ENCODE peak calls at places on chromosomes 6 and 20, in six cellular contexts. F is heart left ventricle; Q is MM.1S; L is bronchial epithelial cell; J is CD8-positive, alpha-beta T cell; K is colonic mucosa. V is an unnamed sample.

GRCh38 chr6:160979063-160979708 is 12.4 kb upstream of the MAP3K4 start:
- DNase-seq in Q (no peak), J (no peak), K (no peak), F (no peak), L (no peak), V (peak)

GRCh38 chr6:35258336-35258735 is 1.2 kb upstream of the ZNF76 start:
- DNase-seq in J (no peak), L (no peak), F (no peak), K (no peak), Q (no peak), V (no peak)

GRCh38 chr6:117559299-117559698 is 43.0 kb downstream of the GOPC start:
- DNase-seq in L (peak), J (no peak), Q (no peak), F (no peak), K (no peak), V (no peak)

GRCh38 chr6:26086214-26086613 is 1.0 kb upstream of the HFE start:
- DNase-seq in F (no peak), Q (no peak), K (no peak), J (peak), L (no peak), V (no peak)

GRCh38 chr6:160081398-160081797 is 40.2 kb upstream of the SLC22A1 start:
- DNase-seq in K (no peak), Q (no peak), J (no peak), L (no peak), F (no peak), V (no peak)

GRCh38 chr6:75775219-75775618 is 26.2 kb downstream of the MYO6 start:
- DNase-seq in Q (no peak), F (peak), J (no peak), L (no peak), K (no peak), V (peak)

GRCh38 chr6:37029249-37029959 is 23.9 kb downstream of the FGD2 start:
- DNase-seq in Q (peak), J (peak), L (peak), K (peak), F (peak), V (peak)

GRCh38 chr20:10511507-10512231 is 76.6 kb downstream of the SLX4IP start:
- DNase-seq in J (peak), F (peak), Q (peak), L (peak), K (peak), V (peak)

GRCh38 chr20:60627751-60628565 is 624.1 kb upstream of the CDH4 start:
- DNase-seq in F (no peak), L (no peak), Q (no peak), K (no peak), J (no peak), V (no peak)

GRCh38 chr6:84449220-84449619 is 221.8 kb upstream of the CEP162 start:
- DNase-seq in J (no peak), F (no peak), K (no peak), L (no peak), Q (no peak), V (peak)

GRCh38 chr20:23200914-23201313 is 114.8 kb upstream of the CD93 start:
- DNase-seq in F (peak), Q (no peak), L (peak), J (no peak), K (peak), V (peak)
- TF ChIP-seq CTCF in F (peak), Q (peak), L (peak), J (no peak), K (peak), V (peak)

DNA sequence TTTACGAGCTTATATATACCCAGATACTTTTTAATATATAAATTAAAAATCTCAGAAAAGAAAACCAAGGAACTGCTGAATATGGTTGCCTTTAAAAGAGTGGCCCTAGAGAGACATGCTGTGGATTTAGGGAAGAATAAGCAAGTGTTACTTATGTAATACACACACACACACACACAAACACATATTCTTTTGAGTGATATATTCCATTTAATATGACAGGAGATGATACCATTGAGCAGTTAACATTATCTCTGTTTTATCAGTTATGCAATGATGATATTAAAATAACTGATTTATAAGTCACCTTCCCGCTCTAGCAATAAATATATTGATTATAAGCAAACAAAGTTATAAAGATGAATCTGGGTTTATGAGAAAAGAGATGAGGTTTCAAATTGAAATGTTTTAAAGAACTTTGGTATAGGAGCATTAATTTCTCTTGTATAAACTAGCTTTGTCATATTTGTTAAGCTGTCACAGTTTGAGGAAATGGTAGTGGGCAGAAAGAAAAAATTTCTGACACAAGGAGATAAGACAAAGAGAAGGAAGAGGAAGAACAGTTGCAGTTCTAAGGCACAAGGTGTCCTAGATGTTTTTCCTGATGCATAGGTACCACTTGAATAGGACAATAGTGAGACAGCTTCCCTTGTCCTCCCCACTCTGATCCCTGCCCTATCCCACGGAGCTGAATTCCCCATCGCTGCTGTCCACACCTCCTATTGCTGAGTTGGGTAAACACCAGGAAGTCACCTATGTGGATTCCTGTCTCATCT is 26.4 kb downstream of the GPX5 start:
- DNase-seq in F (no peak), L (no peak), J (no peak), Q (no peak), K (no peak), V (no peak)
- H3K4me3 ChIP-seq in F (no peak), L (no peak), J (no peak), Q (no peak), K (no peak), V (no peak)

GRCh38 chr20:57592263-57593092 is 27.7 kb downstream of the ZBP1 start:
- DNase-seq in K (no peak), F (no peak), Q (no peak), L (no peak), J (no peak), V (no peak)

GRCh38 chr20:57593134-57593886 is 26.9 kb downstream of the ZBP1 start:
- DNase-seq in Q (no peak), F (no peak), K (peak), L (no peak), J (no peak), V (no peak)

GRCh38 chr20:57596358-57596757 is 23.9 kb downstream of the ZBP1 start:
- DNase-seq in L (no peak), F (no peak), K (no peak), Q (no peak), J (no peak), V (no peak)

GRCh38 chr20:57595041-57596030 is 24.9 kb downstream of the ZBP1 start:
- DNase-seq in J (no peak), L (no peak), K (no peak), F (no peak), Q (no peak), V (no peak)

GRCh38 chr20:57594092-57594911 is 25.9 kb downstream of the ZBP1 start:
- DNase-seq in F (no peak), K (no peak), J (peak), L (no peak), Q (peak), V (peak)
- TF ChIP-seq CTCF in F (peak), K (peak), J (peak), L (peak), Q (peak), V (peak)

GRCh38 chr6:151753581-151753980 is 53.9 kb upstream of the ESR1 start:
- DNase-seq in Q (no peak), K (no peak), L (no peak), F (no peak), J (no peak), V (no peak)
- H3K4me3 ChIP-seq in Q (no peak), K (no peak), L (no peak), F (no peak), J (no peak), V (no peak)

DNA sequence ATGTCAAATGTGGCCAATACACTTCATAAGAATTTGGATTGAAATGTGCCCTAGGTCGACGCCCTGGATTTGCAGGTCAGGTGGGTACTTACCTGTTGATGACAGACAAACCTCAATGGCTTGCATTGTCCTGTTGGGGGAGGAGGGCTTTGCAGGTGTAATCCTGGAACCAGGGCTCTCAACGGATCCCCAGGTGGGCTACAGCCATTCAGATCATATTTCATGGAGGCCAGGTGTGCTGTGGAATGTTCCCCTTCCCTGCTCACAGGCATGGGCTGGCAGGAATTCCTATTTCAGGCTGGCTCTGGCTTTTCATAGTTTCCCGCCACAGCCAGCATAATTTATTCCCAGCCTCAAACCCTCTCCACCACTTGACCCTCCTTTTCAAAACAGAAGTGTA is 254.7 kb downstream of the SMOC2 start:
- DNase-seq in K (no peak), J (no peak), L (no peak), Q (no peak), F (no peak), V (no peak)
- TF ChIP-seq CTCF in K (no peak), J (no peak), L (no peak), Q (no peak), F (no peak), V (no peak)

DNA sequence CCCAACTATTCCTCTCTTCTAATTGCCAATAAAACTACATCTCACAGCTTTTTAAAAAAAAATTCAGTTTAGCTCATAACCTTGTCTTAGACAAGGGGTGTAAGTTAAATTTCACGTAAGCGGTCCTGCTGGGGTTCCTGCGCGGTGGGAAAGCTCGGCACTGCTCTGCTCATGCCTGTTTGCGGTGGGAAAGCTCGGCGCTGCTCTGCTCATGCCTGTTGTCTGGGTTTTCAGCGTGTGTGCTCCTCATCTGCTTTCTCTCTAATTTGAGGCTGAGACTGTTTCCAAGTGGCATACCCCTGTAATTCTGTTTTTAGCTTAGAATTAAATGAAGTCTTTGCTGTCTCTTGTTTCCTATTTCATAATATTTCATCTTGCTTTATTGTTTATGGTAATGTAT is 18.6 kb downstream of the ARID1B start:
- DNase-seq in L (no peak), K (no peak), Q (no peak), J (no peak), F (peak), V (no peak)
- H3K4me3 ChIP-seq in L (no peak), K (no peak), Q (no peak), J (no peak), F (peak), V (peak)

GRCh38 chr20:1211954-1212497 is 8.8 kb downstream of the C20orf202 start:
- DNase-seq in L (no peak), F (no peak), K (no peak), J (no peak), Q (no peak), V (no peak)
- TF ChIP-seq CTCF in L (no peak), F (no peak), K (no peak), J (no peak), Q (no peak), V (no peak)

GRCh38 chr20:2162823-2163166 is 61.2 kb downstream of the STK35 start:
- DNase-seq in K (no peak), Q (no peak), J (no peak), L (no peak), F (no peak), V (no peak)
- H3K4me3 ChIP-seq in K (no peak), Q (no peak), J (no peak), L (no peak), F (no peak), V (no peak)

DNA sequence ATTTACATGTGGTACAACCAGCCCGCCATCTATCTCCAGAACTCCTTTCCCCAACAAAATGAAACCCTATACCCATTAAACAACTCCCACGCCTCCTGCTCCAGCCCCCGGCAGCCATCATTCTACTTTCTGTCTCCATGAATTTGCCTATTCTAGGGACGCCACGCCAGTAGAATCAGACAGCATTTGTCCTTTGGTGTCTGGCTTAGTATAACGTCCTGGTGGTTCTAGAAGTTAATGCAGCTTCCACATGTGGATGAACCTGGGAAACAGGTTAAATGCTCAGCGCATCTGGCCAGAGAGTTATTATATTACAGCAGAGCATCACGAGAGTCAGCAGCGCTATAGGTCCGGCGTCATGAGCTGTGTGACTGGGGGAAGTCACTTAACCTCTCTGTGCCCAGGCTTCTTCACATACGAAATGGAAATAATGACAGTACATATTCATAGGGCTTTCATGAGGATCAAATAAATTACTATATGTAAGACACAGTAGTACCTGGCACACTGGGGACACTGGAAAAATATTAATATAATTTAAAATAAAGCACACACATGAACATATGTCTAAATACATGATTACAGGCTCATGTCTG is 178.7 kb upstream of the TAB2 start:
- DNase-seq in F (no peak), L (no peak), K (no peak), J (no peak), Q (no peak), V (no peak)
- TF ChIP-seq CTCF in F (no peak), L (no peak), K (no peak), J (no peak), Q (no peak), V (no peak)

DNA sequence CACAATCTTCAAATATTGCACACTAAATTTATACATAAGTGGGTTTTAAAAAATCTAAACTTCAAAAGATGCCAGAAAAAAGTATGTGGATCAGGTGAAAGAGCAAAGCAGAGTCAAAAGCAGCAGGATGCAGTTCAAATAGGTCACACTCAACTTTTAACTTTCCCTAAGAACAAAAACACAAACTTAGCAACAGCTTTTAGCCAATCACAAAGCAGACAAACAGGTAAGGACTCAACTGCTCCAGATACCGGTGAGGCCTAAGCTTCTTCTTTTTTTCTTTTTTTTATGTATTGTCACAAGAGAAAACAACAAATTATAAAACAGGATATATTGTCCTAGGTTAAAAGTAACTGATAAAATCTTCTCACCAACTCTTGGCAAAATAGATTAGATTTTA is 74.7 kb downstream of the SESN1 start:
- DNase-seq in Q (no peak), K (no peak), F (no peak), L (no peak), J (no peak), V (no peak)
- H3K4me3 ChIP-seq in Q (no peak), K (no peak), F (no peak), L (no peak), J (no peak), V (no peak)